ENCODE peak calls at places on chromosomes 3 and 15, in seven cellular contexts. V is Caco-2; U is kidney tubule cell; K is GM13976; A is activated T-cell treated with anti-CD3 and anti-CD28 coated beads, Interleukin-2, amount 50 U/mL, for 1 hour; H is DMS153; B is non-pigmented ciliary epithelial cell. G is an unnamed sample.

GRCh38 chr3:5187152-5187919 is at the start of gene EDEM1:
- DNase-seq in B (peak; percentile 70), A (peak; percentile 99), K (peak; percentile 98), U (peak; percentile 97), V (peak; percentile 93), H (peak; percentile 64), G (peak; percentile 84)

GRCh38 chr3:137012097-137012501 is 54.3 kb downstream of the IL20RB start:
- DNase-seq in H (no peak), U (peak; percentile 34), A (no peak), V (no peak), B (no peak), K (no peak), G (no peak)

GRCh38 chr15:73573572-73573971 is 59.6 kb downstream of the NPTN start:
- DNase-seq in H (peak; percentile 25), K (no peak), B (no peak), A (no peak), U (no peak), V (no peak), G (no peak)

GRCh38 chr3:23889401-23889800 is 27.4 kb downstream of the NKIRAS1 start:
- DNase-seq in V (no peak), H (no peak), U (peak; percentile 67), B (no peak), K (no peak), A (no peak), G (no peak)

GRCh38 chr15:41806291-41807181 is 21.4 kb upstream of the JMJD7 start:
- DNase-seq in U (peak; percentile 79), B (no peak), K (no peak), V (no peak), H (no peak), A (no peak), G (no peak)

GRCh38 chr3:186352369-186352768 is 9.7 kb downstream of the DGKG start:
- DNase-seq in B (no peak), H (no peak), K (no peak), V (no peak), U (no peak), A (no peak), G (no peak)

GRCh38 chr15:64693134-64693533 is 82.3 kb downstream of the RBPMS2 start:
- DNase-seq in V (no peak), B (peak; percentile 55), H (no peak), A (no peak), K (no peak), U (peak; percentile 80), G (no peak)

GRCh38 chr15:100928632-100929280 is 9.6 kb downstream of the LRRK1 start:
- DNase-seq in K (no peak), V (peak; percentile 70), H (peak; percentile 16), U (peak; percentile 4), B (no peak), A (no peak), G (no peak)

GRCh38 chr3:30924763-30925162 is 30.3 kb upstream of the GADL1 start:
- DNase-seq in K (no peak), H (no peak), U (no peak), B (peak; percentile 5), V (no peak), A (no peak), G (no peak)

GRCh38 chr3:110968076-110968475 is 103.5 kb upstream of the NECTIN3 start:
- DNase-seq in B (no peak), K (no peak), U (no peak), A (no peak), H (no peak), V (no peak), G (no peak)

GRCh38 chr3:50271314-50272072 is 2.5 kb downstream of the SEMA3B start:
- DNase-seq in A (no peak), K (no peak), U (no peak), V (no peak), B (no peak), H (no peak), G (no peak)

GRCh38 chr3:63687569-63688233 is 35.2 kb downstream of the SNTN start:
- DNase-seq in V (no peak), A (no peak), B (no peak), K (no peak), H (no peak), U (peak; percentile 17), G (no peak)

GRCh38 chr3:117681619-117682018 is 972.0 kb downstream of the TUSC7 start:
- DNase-seq in U (peak; percentile 14), K (no peak), B (no peak), H (no peak), A (no peak), V (no peak), G (no peak)

GRCh38 chr15:65405793-65406192 is 17.0 kb downstream of the IGDCC4 start:
- DNase-seq in U (no peak), K (no peak), A (no peak), B (no peak), V (no peak), H (no peak), G (no peak)

GRCh38 chr3:139728414-139728813 is 50.6 kb upstream of the NMNAT3 start:
- DNase-seq in V (no peak), U (peak; percentile 32), K (no peak), B (no peak), A (no peak), H (no peak), G (no peak)

GRCh38 chr3:186411994-186412393 is 50.0 kb upstream of the DGKG start:
- DNase-seq in K (peak; percentile 42), B (no peak), H (no peak), U (peak; percentile 41), V (no peak), A (no peak), G (no peak)

GRCh38 chr3:12357456-12357855 is 68.6 kb downstream of the PPARG start:
- DNase-seq in B (no peak), K (no peak), V (no peak), U (no peak), A (no peak), H (no peak), G (no peak)

GRCh38 chr3:115245899-115246298 is 98.8 kb upstream of the ZBTB20 start:
- DNase-seq in V (no peak), U (no peak), K (no peak), H (no peak), A (no peak), B (no peak), G (no peak)

GRCh38 chr15:68259883-68260282 is 17.7 kb upstream of the FEM1B start:
- DNase-seq in V (no peak), U (no peak), H (peak; percentile 2), K (no peak), A (no peak), B (no peak), G (no peak)

GRCh38 chr15:44193651-44194396 is 1.2 kb downstream of the FRMD5 start:
- DNase-seq in K (no peak), U (peak; percentile 22), B (no peak), V (no peak), H (no peak), A (no peak), G (no peak)

GRCh38 chr3:40962721-40963120 is 236.6 kb upstream of the CTNNB1 start:
- DNase-seq in B (no peak), U (no peak), V (no peak), A (no peak), K (no peak), H (no peak), G (no peak)

GRCh38 chr3:126934991-126935390 is 47.9 kb upstream of the PLXNA1 start:
- DNase-seq in U (no peak), B (no peak), H (no peak), K (no peak), V (no peak), A (no peak), G (no peak)

GRCh38 chr3:102225407-102226132 is 209.2 kb upstream of the ZPLD1 start:
- DNase-seq in A (no peak), K (peak; percentile 29), B (peak; percentile 59), H (peak; percentile 39), V (no peak), U (peak; percentile 90), G (peak; percentile 54)

GRCh38 chr15:31379042-31379441 is 52.4 kb downstream of the KLF13 start:
- DNase-seq in B (no peak), K (no peak), H (no peak), A (no peak), V (no peak), U (no peak), G (no peak)

GRCh38 chr3:133491481-133492059 is 81.9 kb upstream of the CDV3 start:
- DNase-seq in V (no peak), K (peak; percentile 45), B (no peak), A (no peak), H (no peak), U (no peak), G (no peak)

GRCh38 chr3:50226888-50227389 is 9.1 kb upstream of the GNAI2 start:
- DNase-seq in A (no peak), B (no peak), H (no peak), V (no peak), K (peak; percentile 63), U (peak; percentile 49), G (no peak)

GRCh38 chr3:123320224-123320623 is 118.5 kb downstream of the SEC22A start:
- DNase-seq in A (no peak), U (no peak), K (no peak), B (no peak), H (no peak), V (no peak), G (no peak)

G was measured in smooth muscle cell of the brain vasculature.